ENCODE peak calls at places on chromosomes 11 and 22, in seven cellular contexts. C is Right ventricle myocardium superior; Z is stimulated activated CD4-positive, alpha-beta T cell treated with anti-CD3 and anti-CD28 coated beads, Interleukin-15, amount 100 ng/mL, for 1 hour; A is ELF-1; L is H9; W is heart left ventricle; Q is pons. U is an unnamed sample.

GRCh38 chr11:76152741-76153608 is 53.3 kb downstream of the WNT11 start:
- DNase-seq in A (peak), W (no peak), L (no peak), Q (no peak), Z (no peak), C (no peak), U (no peak)

GRCh38 chr11:73270089-73270854 is 1.9 kb upstream of the P2RY6 start:
- DNase-seq in Z (no peak), A (no peak), W (no peak), Q (no peak), C (no peak), L (peak), U (no peak)

GRCh38 chr11:95335989-95336388 is 105.0 kb upstream of the SESN3 start:
- DNase-seq in W (no peak), C (no peak), L (no peak), Q (no peak), A (peak), Z (no peak), U (no peak)

GRCh38 chr11:68657021-68657780 is 27.1 kb upstream of the GAL start:
- DNase-seq in A (no peak), W (no peak), Z (no peak), Q (no peak), C (no peak), L (no peak), U (no peak)

GRCh38 chr11:44112083-44112865 is 16.8 kb downstream of the EXT2 start:
- DNase-seq in Q (no peak), W (peak), L (no peak), A (no peak), Z (no peak), C (peak), U (no peak)

GRCh38 chr11:73648629-73649046 is 2.3 kb downstream of the PLEKHB1 start:
- DNase-seq in Z (no peak), C (no peak), W (no peak), A (no peak), L (no peak), Q (peak), U (no peak)

GRCh38 chr11:85590848-85591483 is 36.2 kb downstream of the DLG2 start:
- DNase-seq in L (no peak), W (no peak), A (no peak), Q (peak), Z (no peak), C (no peak), U (no peak)

GRCh38 chr11:29006668-29007067 is 898.5 kb downstream of the METTL15 start:
- DNase-seq in C (no peak), Q (no peak), L (no peak), A (no peak), W (no peak), Z (no peak), U (no peak)

GRCh38 chr11:70343631-70344030 is 54.7 kb upstream of the CTTN start:
- DNase-seq in Q (no peak), Z (no peak), W (no peak), A (no peak), C (no peak), L (no peak), U (no peak)

GRCh38 chr11:105153392-105153791 is 13.8 kb upstream of the CARD18 start:
- DNase-seq in A (no peak), C (no peak), L (no peak), Q (no peak), Z (no peak), W (no peak), U (no peak)

GRCh38 chr22:31244044-31244942 is 32.2 kb downstream of the LIMK2 start:
- DNase-seq in Z (no peak), A (peak), C (no peak), W (no peak), L (peak), Q (no peak), U (no peak)

GRCh38 chr11:113862430-113862829 is 12.9 kb downstream of the USP28 start:
- DNase-seq in Q (no peak), L (no peak), C (no peak), Z (no peak), A (no peak), W (no peak), U (no peak)

GRCh38 chr22:17896552-17896951 is 122.3 kb upstream of the BID start:
- DNase-seq in C (peak), A (peak), W (no peak), L (peak), Z (no peak), Q (peak), U (no peak)

GRCh38 chr22:45125198-45125597 is 38.5 kb upstream of the NUP50 start:
- DNase-seq in Q (no peak), C (no peak), W (no peak), A (peak), L (no peak), Z (no peak), U (no peak)

GRCh38 chr11:118610773-118611432 is 3.5 kb downstream of the PHLDB1 start:
- DNase-seq in Z (peak), Q (peak), L (peak), C (peak), A (peak), W (peak), U (no peak)

GRCh38 chr11:20048246-20048645 is 112.0 kb downstream of the DBX1 start:
- DNase-seq in C (no peak), L (no peak), Z (no peak), W (no peak), Q (no peak), A (no peak), U (no peak)

GRCh38 chr11:123707606-123708205 is 33.8 kb downstream of the ZNF202 start:
- DNase-seq in C (peak), A (peak), Q (peak), L (peak), W (no peak), Z (no peak), U (no peak)

GRCh38 chr11:13775471-13775870 is 107.0 kb downstream of the FAR1 start:
- DNase-seq in W (no peak), L (no peak), Q (no peak), Z (no peak), C (no peak), A (no peak), U (no peak)

GRCh38 chr11:115963170-115963569 is 459.0 kb upstream of the CADM1 start:
- DNase-seq in Z (no peak), L (no peak), Q (no peak), C (no peak), A (no peak), W (no peak), U (no peak)

GRCh38 chr22:45895436-45896152 is 81.4 kb downstream of the WNT7B start:
- DNase-seq in Z (no peak), C (peak), Q (no peak), A (no peak), W (peak), L (no peak), U (no peak)

GRCh38 chr22:37018815-37019308 is 385 bp downstream of the TST start:
- DNase-seq in W (peak), C (peak), Q (no peak), Z (no peak), L (peak), A (peak), U (no peak)

GRCh38 chr11:108947654-108948570 is 283.0 kb downstream of the DDX10 start:
- DNase-seq in Q (no peak), Z (no peak), W (no peak), A (no peak), L (no peak), C (no peak), U (no peak)

GRCh38 chr22:17576475-17576874 is 13.2 kb downstream of the SLC25A18 start:
- DNase-seq in A (peak), L (peak), C (no peak), W (no peak), Q (no peak), Z (no peak), U (no peak)

GRCh38 chr11:64268687-64269379 is 15.6 kb downstream of the BAD start:
- DNase-seq in Z (no peak), C (peak), A (peak), Q (peak), W (peak), L (peak), U (no peak)

GRCh38 chr11:70364745-70365535 is 33.4 kb upstream of the CTTN start:
- DNase-seq in C (no peak), A (no peak), Z (peak), Q (no peak), L (no peak), W (no peak), U (no peak)

GRCh38 chr11:105611837-105612480 is 2.1 kb downstream of the GRIA4 start:
- DNase-seq in A (peak), L (no peak), Q (peak), Z (no peak), C (no peak), W (no peak), U (no peak)

GRCh38 chr22:29710193-29710592 is 9.6 kb upstream of the CABP7 start:
- DNase-seq in C (no peak), Z (no peak), W (no peak), A (no peak), L (no peak), Q (no peak), U (no peak)

GRCh38 chr11:132595246-132595645 is 937.1 kb downstream of the OPCML start:
- DNase-seq in W (no peak), L (no peak), Q (no peak), Z (no peak), A (no peak), C (no peak), U (no peak)

GRCh38 chr11:81071641-81072040 is 1630.8 kb upstream of the TENM4 start:
- DNase-seq in W (no peak), Q (no peak), L (no peak), C (no peak), Z (no peak), A (peak), U (no peak)